ENCODE peak calls at places on chromosomes 3 and 15, in five cellular contexts. One of them, this sample, is unnamed.

GRCh38 chr3:11565072-11565471 is 78.6 kb downstream of the VGLL4 start:
- DNase-seq in activated T-cell treated with anti-CD3 and anti-CD28 coated beads for 4 hours: no peak
- DNase-seq in HS-27A: no peak
- DNase-seq in activated CD4-positive, CD25-positive, alpha-beta regulatory T cell: no peak
- DNase-seq in GM19239: no peak
- DNase-seq in this sample: no peak

GRCh38 chr3:45975696-45976095 is 19.9 kb downstream of the FYCO1 start:
- DNase-seq in activated T-cell treated with anti-CD3 and anti-CD28 coated beads for 4 hours: no peak
- DNase-seq in HS-27A: no peak
- DNase-seq in activated CD4-positive, CD25-positive, alpha-beta regulatory T cell: no peak
- DNase-seq in GM19239: no peak
- DNase-seq in this sample: no peak

GRCh38 chr3:166785851-166786250 is 594.2 kb downstream of the ZBBX start:
- DNase-seq in activated T-cell treated with anti-CD3 and anti-CD28 coated beads for 4 hours: no peak
- DNase-seq in HS-27A: no peak
- DNase-seq in activated CD4-positive, CD25-positive, alpha-beta regulatory T cell: no peak
- DNase-seq in GM19239: no peak
- DNase-seq in this sample: no peak

GRCh38 chr3:8669019-8669418 is 24.4 kb upstream of the SSUH2 start:
- DNase-seq in activated T-cell treated with anti-CD3 and anti-CD28 coated beads for 4 hours: no peak
- DNase-seq in HS-27A: no peak
- DNase-seq in activated CD4-positive, CD25-positive, alpha-beta regulatory T cell: no peak
- DNase-seq in GM19239: no peak
- DNase-seq in this sample: no peak

GRCh38 chr3:8739757-8740508 is 6.3 kb downstream of the CAV3 start:
- DNase-seq in activated T-cell treated with anti-CD3 and anti-CD28 coated beads for 4 hours: no peak
- DNase-seq in HS-27A: peak; percentile 88
- DNase-seq in activated CD4-positive, CD25-positive, alpha-beta regulatory T cell: no peak
- DNase-seq in GM19239: no peak
- DNase-seq in this sample: peak; percentile 99

GRCh38 chr3:193560870-193561269 is 6.2 kb upstream of the ATP13A4 start:
- DNase-seq in activated T-cell treated with anti-CD3 and anti-CD28 coated beads for 4 hours: no peak
- DNase-seq in HS-27A: no peak
- DNase-seq in activated CD4-positive, CD25-positive, alpha-beta regulatory T cell: no peak
- DNase-seq in GM19239: no peak
- DNase-seq in this sample: no peak

GRCh38 chr3:31634485-31634884 is 101.8 kb downstream of the STT3B start:
- DNase-seq in activated T-cell treated with anti-CD3 and anti-CD28 coated beads for 4 hours: no peak
- DNase-seq in HS-27A: no peak
- DNase-seq in activated CD4-positive, CD25-positive, alpha-beta regulatory T cell: no peak
- DNase-seq in GM19239: no peak
- DNase-seq in this sample: peak; percentile 65

GRCh38 chr3:101966202-101966722 is 116.9 kb downstream of the NFKBIZ start:
- DNase-seq in activated T-cell treated with anti-CD3 and anti-CD28 coated beads for 4 hours: no peak
- DNase-seq in HS-27A: no peak
- DNase-seq in activated CD4-positive, CD25-positive, alpha-beta regulatory T cell: no peak
- DNase-seq in GM19239: no peak
- DNase-seq in this sample: no peak

GRCh38 chr15:63057454-63058335 is 15.1 kb downstream of the TPM1 start:
- DNase-seq in activated T-cell treated with anti-CD3 and anti-CD28 coated beads for 4 hours: no peak
- DNase-seq in HS-27A: no peak
- DNase-seq in activated CD4-positive, CD25-positive, alpha-beta regulatory T cell: no peak
- DNase-seq in GM19239: no peak
- DNase-seq in this sample: no peak

GRCh38 chr3:155658669-155659068 is 86.2 kb downstream of the PLCH1 start:
- DNase-seq in activated T-cell treated with anti-CD3 and anti-CD28 coated beads for 4 hours: no peak
- DNase-seq in HS-27A: no peak
- DNase-seq in activated CD4-positive, CD25-positive, alpha-beta regulatory T cell: no peak
- DNase-seq in GM19239: no peak
- DNase-seq in this sample: no peak

GRCh38 chr3:33037479-33037878 is 59.5 kb downstream of the GLB1 start:
- DNase-seq in activated T-cell treated with anti-CD3 and anti-CD28 coated beads for 4 hours: no peak
- DNase-seq in HS-27A: no peak
- DNase-seq in activated CD4-positive, CD25-positive, alpha-beta regulatory T cell: no peak
- DNase-seq in GM19239: no peak
- DNase-seq in this sample: no peak

GRCh38 chr3:172042136-172042535 is 2.8 kb downstream of the FNDC3B start:
- DNase-seq in activated T-cell treated with anti-CD3 and anti-CD28 coated beads for 4 hours: no peak
- DNase-seq in HS-27A: peak; percentile 12
- DNase-seq in activated CD4-positive, CD25-positive, alpha-beta regulatory T cell: no peak
- DNase-seq in GM19239: no peak
- DNase-seq in this sample: peak; percentile 39

GRCh38 chr3:51720292-51721061 is 13.6 kb downstream of the GRM2 start:
- DNase-seq in activated T-cell treated with anti-CD3 and anti-CD28 coated beads for 4 hours: no peak
- DNase-seq in HS-27A: no peak
- DNase-seq in activated CD4-positive, CD25-positive, alpha-beta regulatory T cell: no peak
- DNase-seq in GM19239: no peak
- DNase-seq in this sample: no peak

GRCh38 chr3:175185903-175186302 is 326.8 kb downstream of the NAALADL2 start:
- DNase-seq in activated T-cell treated with anti-CD3 and anti-CD28 coated beads for 4 hours: no peak
- DNase-seq in HS-27A: no peak
- DNase-seq in activated CD4-positive, CD25-positive, alpha-beta regulatory T cell: no peak
- DNase-seq in GM19239: no peak
- DNase-seq in this sample: no peak

GRCh38 chr15:87492321-87492720 is 764.2 kb downstream of the NTRK3 start:
- DNase-seq in activated T-cell treated with anti-CD3 and anti-CD28 coated beads for 4 hours: no peak
- DNase-seq in HS-27A: no peak
- DNase-seq in activated CD4-positive, CD25-positive, alpha-beta regulatory T cell: no peak
- DNase-seq in GM19239: no peak
- DNase-seq in this sample: no peak

GRCh38 chr15:79068790-79069189 is 21.8 kb downstream of the RASGRF1 start:
- DNase-seq in activated T-cell treated with anti-CD3 and anti-CD28 coated beads for 4 hours: no peak
- DNase-seq in HS-27A: no peak
- DNase-seq in activated CD4-positive, CD25-positive, alpha-beta regulatory T cell: no peak
- DNase-seq in GM19239: no peak
- DNase-seq in this sample: no peak

GRCh38 chr3:177905895-177906511 is 630.2 kb upstream of the KCNMB2 start:
- DNase-seq in activated T-cell treated with anti-CD3 and anti-CD28 coated beads for 4 hours: no peak
- DNase-seq in HS-27A: peak; percentile 75
- DNase-seq in activated CD4-positive, CD25-positive, alpha-beta regulatory T cell: no peak
- DNase-seq in GM19239: no peak
- DNase-seq in this sample: peak; percentile 65

GRCh38 chr15:101702077-101702476 is 22.2 kb downstream of the TARS3 start:
- DNase-seq in activated T-cell treated with anti-CD3 and anti-CD28 coated beads for 4 hours: no peak
- DNase-seq in HS-27A: no peak
- DNase-seq in activated CD4-positive, CD25-positive, alpha-beta regulatory T cell: no peak
- DNase-seq in GM19239: no peak
- DNase-seq in this sample: no peak

GRCh38 chr15:55253580-55253979 is 36.0 kb downstream of the RAB27A start:
- DNase-seq in activated T-cell treated with anti-CD3 and anti-CD28 coated beads for 4 hours: no peak
- DNase-seq in HS-27A: no peak
- DNase-seq in activated CD4-positive, CD25-positive, alpha-beta regulatory T cell: no peak
- DNase-seq in GM19239: no peak
- DNase-seq in this sample: peak; percentile 73

GRCh38 chr3:22685598-22685997 is 517.5 kb upstream of the UBE2E2 start:
- DNase-seq in activated T-cell treated with anti-CD3 and anti-CD28 coated beads for 4 hours: no peak
- DNase-seq in HS-27A: peak; percentile 2
- DNase-seq in activated CD4-positive, CD25-positive, alpha-beta regulatory T cell: no peak
- DNase-seq in GM19239: no peak
- DNase-seq in this sample: peak; percentile 34

GRCh38 chr3:25537476-25537875 is 109.4 kb downstream of the RARB start:
- DNase-seq in activated T-cell treated with anti-CD3 and anti-CD28 coated beads for 4 hours: no peak
- DNase-seq in HS-27A: no peak
- DNase-seq in activated CD4-positive, CD25-positive, alpha-beta regulatory T cell: no peak
- DNase-seq in GM19239: no peak
- DNase-seq in this sample: no peak

GRCh38 chr3:147397911-147398809 is 8.2 kb downstream of the ZIC4 start:
- DNase-seq in activated T-cell treated with anti-CD3 and anti-CD28 coated beads for 4 hours: no peak
- DNase-seq in HS-27A: no peak
- DNase-seq in activated CD4-positive, CD25-positive, alpha-beta regulatory T cell: no peak
- DNase-seq in GM19239: no peak
- DNase-seq in this sample: no peak

GRCh38 chr3:55721716-55722484 is 234.8 kb upstream of the WNT5A start:
- DNase-seq in activated T-cell treated with anti-CD3 and anti-CD28 coated beads for 4 hours: no peak
- DNase-seq in HS-27A: no peak
- DNase-seq in activated CD4-positive, CD25-positive, alpha-beta regulatory T cell: no peak
- DNase-seq in GM19239: no peak
- DNase-seq in this sample: peak; percentile 27

GRCh38 chr3:129608087-129608935 is 1.8 kb upstream of the PLXND1 start:
- DNase-seq in activated T-cell treated with anti-CD3 and anti-CD28 coated beads for 4 hours: no peak
- DNase-seq in HS-27A: no peak
- DNase-seq in activated CD4-positive, CD25-positive, alpha-beta regulatory T cell: no peak
- DNase-seq in GM19239: no peak
- DNase-seq in this sample: no peak